ENCODE peak calls at places on chromosomes 7 and 10, in seven cellular contexts. S is anterior cingulate cortex, D is Right ventricle myocardium superior, V is HT1080, C is ELR, I is H4, H is RPMI7951. L is an unnamed sample.

GRCh38 chr7:19107392-19108147 is 9.9 kb downstream of the TWIST1 start:
- DNase-seq in S (no peak), H (peak), D (peak), I (no peak), V (no peak), C (peak), L (peak)

GRCh38 chr7:107920048-107920772 is 29.2 kb downstream of the DLD start:
- DNase-seq in V (no peak), S (no peak), I (no peak), D (no peak), C (no peak), H (peak), L (peak)

GRCh38 chr10:16742165-16742960 is 74.9 kb downstream of the RSU1 start:
- DNase-seq in V (no peak), D (no peak), H (no peak), S (no peak), C (no peak), I (no peak), L (no peak)

GRCh38 chr10:127293640-127294039 is 97.2 kb upstream of the INSYN2A start:
- DNase-seq in D (no peak), S (no peak), C (no peak), H (no peak), V (peak), I (peak), L (peak)

GRCh38 chr7:35570926-35571325 is 124.0 kb downstream of the HERPUD2 start:
- DNase-seq in H (no peak), V (no peak), I (no peak), D (no peak), S (no peak), C (no peak), L (no peak)

GRCh38 chr7:29883462-29884398 is 77.4 kb downstream of the WIPF3 start:
- DNase-seq in S (no peak), I (no peak), H (no peak), V (no peak), C (no peak), D (no peak), L (no peak)

GRCh38 chr7:22137466-22137865 is 191.8 kb upstream of the CDCA7L start:
- DNase-seq in I (peak), C (peak), H (peak), D (no peak), V (peak), S (no peak), L (peak)

GRCh38 chr7:137633133-137633532 is 213.6 kb downstream of the DGKI start:
- DNase-seq in S (no peak), I (no peak), C (no peak), D (no peak), V (no peak), H (no peak), L (peak)

GRCh38 chr10:64091889-64092288 is 570.7 kb downstream of the REEP3 start:
- DNase-seq in D (no peak), V (peak), I (no peak), C (no peak), H (no peak), S (no peak), L (no peak)

GRCh38 chr7:90551036-90551435 is 45.1 kb upstream of the CDK14 start:
- DNase-seq in I (peak), V (peak), C (no peak), S (no peak), H (no peak), D (no peak), L (no peak)